ENCODE peak calls at places on chromosome X, in four cellular contexts. D is GM12878, B is H1, J is HepG2. F is an unnamed sample.

GRCh38 chrX:130339408-130340222 is at the start of gene SLC25A14:
- DNase-seq in D (peak; percentile 38), B (peak; percentile 38), J (peak; percentile 76), F (peak; percentile 82)

GRCh38 chrX:39196192-39197102 is 395.2 kb downstream of the MID1IP1 start:
- DNase-seq in D (peak; percentile 90), B (no peak), J (no peak), F (no peak)

GRCh38 chrX:150574824-150575409 is 6.5 kb downstream of the MTM1 start:
- DNase-seq in D (no peak), B (no peak), J (no peak), F (no peak)

GRCh38 chrX:64204701-64205440 is 637 bp downstream of the AMER1 start:
- DNase-seq in D (no peak), B (no peak), J (peak; percentile 0), F (peak; percentile 35)

GRCh38 chrX:141133272-141133671 is 43.7 kb downstream of the LDOC1 start:
- DNase-seq in D (no peak), B (no peak), J (no peak), F (no peak)

GRCh38 chrX:118755633-118756032 is 28.2 kb downstream of the IL13RA1 start:
- DNase-seq in D (no peak), B (no peak), J (no peak), F (no peak)

GRCh38 chrX:152821145-152821765 is 9.3 kb downstream of the CETN2 start:
- DNase-seq in D (no peak), B (peak; percentile 9), J (peak; percentile 23), F (peak; percentile 75)

GRCh38 chrX:20393944-20394343 is 127.2 kb upstream of the RPS6KA3 start:
- DNase-seq in D (no peak), B (no peak), J (peak; percentile 27), F (no peak)

GRCh38 chrX:135591871-135592270 is 71.4 kb downstream of the INTS6L start:
- DNase-seq in D (no peak), B (no peak), J (no peak), F (no peak)

GRCh38 chrX:147803948-147804347 is 107.8 kb upstream of the FMR1 start:
- DNase-seq in D (no peak), B (no peak), J (peak; percentile 24), F (peak; percentile 32)

GRCh38 chrX:68988865-68989264 is 160.0 kb downstream of the EFNB1 start:
- DNase-seq in D (no peak), B (no peak), J (no peak), F (peak; percentile 1)

GRCh38 chrX:46235778-46236177 is 309.4 kb downstream of the ZNF674 start:
- DNase-seq in D (no peak), B (no peak), J (no peak), F (no peak)

GRCh38 chrX:55143621-55144020 is 54.8 kb downstream of the PAGE2 start:
- DNase-seq in D (no peak), B (no peak), J (no peak), F (no peak)

GRCh38 chrX:136687457-136687856 is 39.5 kb downstream of the CD40LG start:
- DNase-seq in D (no peak), B (no peak), J (no peak), F (no peak)

GRCh38 chrX:152445926-152446325 is 5.2 kb downstream of the GABRA3 start:
- DNase-seq in D (no peak), B (no peak), J (no peak), F (no peak)

GRCh38 chrX:24207826-24208225 is 58.3 kb downstream of the ZFX start:
- DNase-seq in D (no peak), B (no peak), J (no peak), F (no peak)

GRCh38 chrX:116289592-116289991 is 119.0 kb downstream of the AGTR2 start:
- DNase-seq in D (no peak), B (no peak), J (no peak), F (no peak)

GRCh38 chrX:65668362-65669310 is 1.2 kb downstream of the MSN start:
- DNase-seq in D (peak; percentile 31), B (no peak), J (no peak), F (no peak)

GRCh38 chrX:137567474-137568232 is 1.7 kb downstream of the ZIC3 start:
- DNase-seq in D (no peak), B (no peak), J (no peak), F (no peak)

GRCh38 chrX:114717921-114718320 is 134.0 kb downstream of the HTR2C start:
- DNase-seq in D (no peak), B (no peak), J (no peak), F (peak; percentile 38)

GRCh38 chrX:41616935-41617334 is 71.8 kb upstream of the GPR34 start:
- DNase-seq in D (no peak), B (no peak), J (peak; percentile 12), F (no peak)

GRCh38 chrX:72245461-72246089 is 6.7 kb upstream of the ERCC6L start:
- DNase-seq in D (no peak), B (no peak), J (peak; percentile 37), F (peak; percentile 89)

GRCh38 chrX:6226646-6227444 is 1.8 kb downstream of the NLGN4X start:
- DNase-seq in D (no peak), B (no peak), J (no peak), F (no peak)

GRCh38 chrX:97705936-97706335 is 822.2 kb downstream of the RPA4 start:
- DNase-seq in D (no peak), B (no peak), J (no peak), F (no peak)

GRCh38 chrX:3526749-3527148 is 180.3 kb upstream of the MXRA5 start:
- DNase-seq in D (no peak), B (no peak), J (no peak), F (no peak)

GRCh38 chrX:118519411-118520205 is 24.0 kb downstream of the DOCK11 start:
- DNase-seq in D (no peak), B (no peak), J (no peak), F (no peak)

GRCh38 chrX:24226176-24226575 is 76.6 kb downstream of the ZFX start:
- DNase-seq in D (no peak), B (no peak), J (no peak), F (no peak)

GRCh38 chrX:103685396-103685795 is 1.1 kb downstream of the MORF4L2 start:
- DNase-seq in D (no peak), B (no peak), J (no peak), F (no peak)

GRCh38 chrX:2831471-2832228 is 2.9 kb downstream of the GYG2 start:
- DNase-seq in D (no peak), B (no peak), J (no peak), F (no peak)

GRCh38 chrX:16882702-16883486 is 12.7 kb upstream of the RBBP7 start:
- DNase-seq in D (peak; percentile 37), B (no peak), J (peak; percentile 44), F (peak; percentile 73)
- TF ChIP-seq SUZ12 in D (no peak), B (no peak), J (no peak), F (no peak)

GRCh38 chrX:47595701-47596655 is 13.7 kb downstream of the TIMP1 start:
- DNase-seq in D (no peak), B (no peak), J (no peak), F (no peak)
- TF ChIP-seq SP1 in D (no peak), B (no peak), J (no peak), F (no peak)

GRCh38 chrX:134244043-134244442 is 7.1 kb downstream of the CCDC160 start:
- DNase-seq in D (no peak), B (no peak), J (no peak), F (no peak)
- TF ChIP-seq SUZ12 in D (no peak), B (no peak), J (no peak), F (no peak)

GRCh38 chrX:10109695-10110094 is 47.1 kb upstream of the CLCN4 start:
- DNase-seq in D (no peak), B (no peak), J (no peak), F (no peak)
- TF ChIP-seq SP1 in D (no peak), B (no peak), J (no peak), F (no peak)

DNA sequence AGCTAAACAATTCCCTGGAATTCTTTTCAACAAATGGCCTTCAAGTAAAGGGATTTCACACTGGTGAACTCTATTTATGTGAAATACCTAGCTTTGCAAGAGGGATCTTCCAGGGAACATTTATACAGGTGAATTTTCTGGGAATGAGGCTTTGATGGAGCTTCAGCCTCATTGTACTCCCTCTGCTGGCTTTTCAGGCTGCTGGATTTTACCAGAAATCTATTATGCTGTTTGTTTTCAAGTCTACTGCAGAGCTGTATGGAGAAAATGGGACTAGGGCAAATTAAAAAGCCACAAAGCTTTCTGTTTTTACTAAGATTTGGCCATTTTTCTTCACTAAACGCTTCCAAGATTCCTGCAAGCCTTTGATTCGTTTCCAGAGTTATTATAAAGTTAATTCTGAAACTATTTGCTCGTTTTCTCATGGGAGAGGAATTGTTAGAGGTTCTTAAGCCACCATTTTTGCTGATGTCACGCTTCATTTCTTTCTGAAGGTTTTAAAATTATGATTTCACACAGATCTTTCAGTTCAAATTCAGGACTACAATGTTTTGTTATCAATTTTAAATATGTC is 31.6 kb downstream of the KDM6A start:
- DNase-seq in D (no peak), B (no peak), J (no peak), F (no peak)
- TF ChIP-seq SUZ12 in D (no peak), B (no peak), J (no peak), F (no peak)

GRCh38 chrX:40237745-40238178 is 140.0 kb upstream of the BCOR start:
- DNase-seq in D (no peak), B (no peak), J (no peak), F (no peak)
- TF ChIP-seq SP1 in D (no peak), B (no peak), J (no peak), F (no peak)

GRCh38 chrX:26788402-26788998 is 572.5 kb downstream of the MAGEB5 start:
- DNase-seq in D (no peak), B (no peak), J (no peak), F (no peak)

GRCh38 chrX:26789751-26790150 is 573.8 kb downstream of the MAGEB5 start:
- DNase-seq in D (no peak), B (no peak), J (no peak), F (no peak)
- TF ChIP-seq SUZ12 in D (no peak), B (no peak), J (no peak), F (no peak)